ENCODE peak calls at places on chromosomes 1 and 21, in six cellular contexts. F, N, V, P, R and G are unnamed samples.

GRCh38 chr1:2471159-2471471 is 5.0 kb upstream of the PLCH2 start:
- DNase-seq in F (no peak), N (no peak), V (no peak), P (no peak), R (no peak), G (no peak)

GRCh38 chr1:165938844-165939243 is 111.4 kb downstream of the UCK2 start:
- DNase-seq in F (no peak), N (no peak), V (no peak), P (no peak), R (no peak), G (no peak)

GRCh38 chr1:158310623-158311022 is 20.7 kb downstream of the CD1B start:
- DNase-seq in F (no peak), N (no peak), V (no peak), P (no peak), R (no peak), G (no peak)

GRCh38 chr1:20717452-20718342 is at the start of gene KIF17:
- DNase-seq in F (peak; percentile 78), N (no peak), V (peak; percentile 86), P (no peak), R (peak; percentile 49), G (peak; percentile 56)

GRCh38 chr21:15003463-15004135 is 61.2 kb downstream of the NRIP1 start:
- DNase-seq in F (no peak), N (no peak), V (no peak), P (no peak), R (no peak), G (no peak)

GRCh38 chr1:209302777-209303642 is 280.5 kb upstream of the CAMK1G start:
- DNase-seq in F (no peak), N (no peak), V (no peak), P (no peak), R (no peak), G (no peak)

GRCh38 chr21:15654171-15654570 is 75.6 kb upstream of the USP25 start:
- DNase-seq in F (no peak), N (no peak), V (no peak), P (no peak), R (no peak), G (no peak)

GRCh38 chr1:37633950-37634553 is 640 bp downstream of the RSPO1 start:
- DNase-seq in F (no peak), N (no peak), V (no peak), P (no peak), R (no peak), G (no peak)

GRCh38 chr1:38135621-38136414 is 89.2 kb upstream of the POU3F1 start:
- DNase-seq in F (no peak), N (no peak), V (no peak), P (no peak), R (no peak), G (no peak)

GRCh38 chr1:22556391-22557104 is 6.7 kb upstream of the EPHA8 start:
- DNase-seq in F (no peak), N (no peak), V (no peak), P (no peak), R (no peak), G (no peak)

GRCh38 chr1:85153149-85153891 is 47.5 kb downstream of the SYDE2 start:
- DNase-seq in F (no peak), N (no peak), V (no peak), P (no peak), R (no peak), G (no peak)

GRCh38 chr1:10685851-10686403 is 110.5 kb downstream of the CASZ1 start:
- DNase-seq in F (no peak), N (no peak), V (peak; percentile 56), P (no peak), R (no peak), G (no peak)

GRCh38 chr1:29869802-29870201 is 633.5 kb downstream of the PTPRU start:
- DNase-seq in F (no peak), N (no peak), V (no peak), P (no peak), R (no peak), G (no peak)

GRCh38 chr1:26220199-26220912 is 13.6 kb upstream of the CEP85 start:
- DNase-seq in F (no peak), N (no peak), V (no peak), P (no peak), R (no peak), G (no peak)

GRCh38 chr1:44545961-44546360 is 128.3 kb downstream of the TMEM53 start:
- DNase-seq in F (no peak), N (no peak), V (no peak), P (no peak), R (no peak), G (no peak)

GRCh38 chr1:48236716-48237470 is 14.4 kb downstream of the SLC5A9 start:
- DNase-seq in F (peak; percentile 20), N (peak; percentile 41), V (no peak), P (no peak), R (no peak), G (no peak)

GRCh38 chr21:32377506-32377905 is 15.3 kb downstream of the URB1 start:
- DNase-seq in F (no peak), N (no peak), V (no peak), P (no peak), R (no peak), G (no peak)

GRCh38 chr1:43901562-43901961 is 32.0 kb upstream of the ARTN start:
- DNase-seq in F (no peak), N (no peak), V (no peak), P (no peak), R (no peak), G (no peak)

GRCh38 chr1:85237613-85238012 is 21.8 kb downstream of the C1orf52 start:
- DNase-seq in F (no peak), N (no peak), V (no peak), P (no peak), R (no peak), G (no peak)

GRCh38 chr1:155938220-155938627 is 3.2 kb upstream of the RXFP4 start:
- DNase-seq in F (peak; percentile 36), N (peak; percentile 70), V (no peak), P (no peak), R (no peak), G (no peak)

GRCh38 chr1:47906466-47907191 is 90.6 kb downstream of the TRABD2B start:
- DNase-seq in F (no peak), N (no peak), V (no peak), P (no peak), R (no peak), G (no peak)

GRCh38 chr1:221724931-221725605 is 16.8 kb downstream of the DUSP10 start:
- DNase-seq in F (no peak), N (no peak), V (peak; percentile 43), P (no peak), R (no peak), G (no peak)

GRCh38 chr1:117695796-117696505 is 90.1 kb downstream of the TENT5C start:
- DNase-seq in F (no peak), N (no peak), V (no peak), P (no peak), R (no peak), G (no peak)

GRCh38 chr1:99548924-99549605 is 96.8 kb upstream of the PALMD start:
- DNase-seq in F (no peak), N (no peak), V (peak; percentile 82), P (no peak), R (no peak), G (no peak)